ENCODE peak calls at places on chromosome X, in ten cellular contexts. P, U, Z, D, O, Y, V, R, E and J are unnamed samples.

GRCh38 chrX:22196151-22196550 is 76.6 kb upstream of the CBLL2 start:
- DNase-seq in P (no peak), U (peak), Z (no peak), D (no peak), O (no peak), Y (no peak), V (no peak), R (no peak), E (no peak), J (no peak)

GRCh38 chrX:71212536-71212935 is 10.5 kb upstream of the GJB1 start:
- DNase-seq in P (no peak), U (no peak), Z (no peak), D (no peak), O (no peak), Y (no peak), V (no peak), R (no peak), E (no peak), J (no peak)

GRCh38 chrX:8988456-8988855 is 45.5 kb downstream of the FAM9B start:
- DNase-seq in P (peak), U (peak), Z (no peak), D (no peak), O (no peak), Y (no peak), V (no peak), R (no peak), E (no peak), J (peak)

GRCh38 chrX:153882086-153882498 is 3.9 kb downstream of the L1CAM start:
- DNase-seq in P (no peak), U (peak), Z (no peak), D (no peak), O (no peak), Y (no peak), V (no peak), R (no peak), E (no peak), J (peak)

GRCh38 chrX:66019310-66019652 is 20.6 kb downstream of the VSIG4 start:
- DNase-seq in P (no peak), U (no peak), Z (no peak), D (no peak), O (no peak), Y (no peak), V (no peak), R (no peak), E (no peak), J (no peak)

GRCh38 chrX:100874240-100874798 is at the start of gene NOX1:
- DNase-seq in P (no peak), U (no peak), Z (no peak), D (no peak), O (peak), Y (no peak), V (no peak), R (no peak), E (no peak), J (peak)

GRCh38 chrX:9597361-9598035 is 132.6 kb downstream of the TBL1X start:
- DNase-seq in P (no peak), U (no peak), Z (no peak), D (no peak), O (no peak), Y (no peak), V (no peak), R (no peak), E (no peak), J (no peak)

GRCh38 chrX:130539721-130540321 is 138.0 kb downstream of the RBMX2 start:
- DNase-seq in P (peak), U (peak), Z (no peak), D (no peak), O (peak), Y (peak), V (peak), R (no peak), E (peak), J (peak)

GRCh38 chrX:46805270-46805669 is 31.6 kb upstream of the RP2 start:
- DNase-seq in P (no peak), U (no peak), Z (no peak), D (no peak), O (no peak), Y (no peak), V (no peak), R (no peak), E (no peak), J (no peak)

GRCh38 chrX:140524556-140524955 is 19.7 kb upstream of the SOX3 start:
- DNase-seq in P (no peak), U (no peak), Z (no peak), D (no peak), O (no peak), Y (no peak), V (no peak), R (no peak), E (no peak), J (no peak)

GRCh38 chrX:101659601-101660063 is at the start of gene ARMCX2:
- DNase-seq in P (peak), U (peak), Z (no peak), D (no peak), O (peak), Y (no peak), V (peak), R (no peak), E (no peak), J (peak)

GRCh38 chrX:110168585-110168984 is 149.3 kb downstream of the AMMECR1 start:
- DNase-seq in P (peak), U (peak), Z (no peak), D (no peak), O (no peak), Y (no peak), V (no peak), R (no peak), E (no peak), J (no peak)

GRCh38 chrX:11533211-11533651 is 132.5 kb downstream of the ARHGAP6 start:
- DNase-seq in P (peak), U (peak), Z (no peak), D (no peak), O (no peak), Y (peak), V (no peak), R (no peak), E (peak), J (peak)

GRCh38 chrX:132044953-132045352 is 21.9 kb downstream of the STK26 start:
- DNase-seq in P (peak), U (no peak), Z (no peak), D (no peak), O (no peak), Y (no peak), V (no peak), R (no peak), E (no peak), J (peak)

GRCh38 chrX:151396827-151397740 is at the start of gene VMA21:
- DNase-seq in P (peak), U (peak), Z (peak), D (peak), O (peak), Y (no peak), V (peak), R (peak), E (peak), J (peak)

GRCh38 chrX:77493677-77494553 is 46.7 kb downstream of the FGF16 start:
- DNase-seq in P (peak), U (peak), Z (peak), D (no peak), O (no peak), Y (no peak), V (peak), R (no peak), E (no peak), J (peak)

GRCh38 chrX:138914751-138915150 is 203.2 kb upstream of the FGF13 start:
- DNase-seq in P (no peak), U (no peak), Z (no peak), D (no peak), O (no peak), Y (no peak), V (no peak), R (no peak), E (no peak), J (no peak)

GRCh38 chrX:128759177-128759576 is 707.0 kb upstream of the ACTRT1 start:
- DNase-seq in P (no peak), U (no peak), Z (no peak), D (no peak), O (no peak), Y (no peak), V (no peak), R (no peak), E (no peak), J (no peak)

GRCh38 chrX:111394581-111394980 is 17.4 kb downstream of the DCX start:
- DNase-seq in P (no peak), U (no peak), Z (no peak), D (no peak), O (no peak), Y (no peak), V (no peak), R (no peak), E (no peak), J (no peak)

GRCh38 chrX:131895807-131896206 is 127.3 kb upstream of the STK26 start:
- DNase-seq in P (no peak), U (no peak), Z (no peak), D (no peak), O (no peak), Y (no peak), V (no peak), R (no peak), E (no peak), J (peak)

GRCh38 chrX:138775501-138775900 is 64.0 kb upstream of the FGF13 start:
- DNase-seq in P (peak), U (peak), Z (no peak), D (no peak), O (no peak), Y (no peak), V (no peak), R (no peak), E (peak), J (peak)

GRCh38 chrX:118630843-118631242 is 96.6 kb upstream of the IL13RA1 start:
- DNase-seq in P (no peak), U (no peak), Z (no peak), D (no peak), O (no peak), Y (no peak), V (no peak), R (no peak), E (no peak), J (no peak)

GRCh38 chrX:69290327-69290726 is 125.1 kb upstream of the PJA1 start:
- DNase-seq in P (no peak), U (no peak), Z (no peak), D (no peak), O (no peak), Y (no peak), V (no peak), R (no peak), E (no peak), J (no peak)

GRCh38 chrX:130529531-130529930 is 127.7 kb downstream of the RBMX2 start:
- DNase-seq in P (no peak), U (no peak), Z (no peak), D (no peak), O (no peak), Y (no peak), V (no peak), R (no peak), E (no peak), J (no peak)

GRCh38 chrX:16114640-16115039 is 8.7 kb upstream of the GRPR start:
- DNase-seq in P (peak), U (peak), Z (no peak), D (no peak), O (no peak), Y (no peak), V (no peak), R (no peak), E (no peak), J (peak)

GRCh38 chrX:22015144-22015750 is 16.9 kb upstream of the PHEX start:
- DNase-seq in P (no peak), U (no peak), Z (no peak), D (no peak), O (no peak), Y (no peak), V (no peak), R (no peak), E (no peak), J (no peak)

GRCh38 chrX:112645774-112646173 is 34.0 kb downstream of the LHFPL1 start:
- DNase-seq in P (no peak), U (no peak), Z (no peak), D (no peak), O (no peak), Y (no peak), V (no peak), R (no peak), E (no peak), J (no peak)

GRCh38 chrX:13955975-13956374 is 73.7 kb downstream of the GEMIN8 start:
- DNase-seq in P (no peak), U (no peak), Z (no peak), D (no peak), O (no peak), Y (no peak), V (no peak), R (no peak), E (no peak), J (no peak)
- TF ChIP-seq CTCF in P (no peak), U (no peak), Z (no peak), D (no peak), O (no peak), Y (no peak), V (no peak), R (no peak), E (no peak), J (no peak)

DNA sequence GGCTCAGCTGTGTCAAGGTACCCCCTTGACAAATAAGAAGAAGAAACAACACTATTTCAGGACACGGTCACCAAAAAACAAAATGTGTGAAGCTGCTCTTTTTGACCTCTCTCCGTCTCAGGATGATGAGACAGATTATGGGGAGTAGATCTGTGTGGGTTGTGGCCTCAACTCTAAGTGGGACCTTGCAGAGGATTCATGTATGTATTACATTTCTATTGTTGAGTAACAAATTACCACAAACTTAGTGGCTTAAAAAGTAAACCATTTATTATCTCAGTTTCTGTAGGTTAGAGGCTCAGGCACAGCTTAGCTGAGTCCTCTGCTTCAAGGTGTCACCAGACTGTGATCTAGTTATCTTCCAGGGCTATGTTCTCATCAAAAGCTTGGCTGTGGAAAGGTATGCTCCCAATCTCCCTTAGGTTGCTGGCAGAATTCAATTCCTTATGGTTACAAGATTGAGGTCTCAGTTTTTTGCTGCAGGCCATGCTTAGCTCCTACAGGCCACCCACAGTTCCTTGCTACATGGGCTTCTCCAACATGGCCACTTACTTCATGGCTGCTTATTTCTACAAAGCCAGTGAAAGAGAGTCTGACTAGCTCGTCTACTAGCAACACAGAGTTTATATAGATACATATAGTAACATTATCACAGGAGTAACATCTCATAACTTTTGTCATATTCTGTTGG is 28.1 kb downstream of the DGKK start:
- DNase-seq in P (no peak), U (no peak), Z (no peak), D (no peak), O (no peak), Y (no peak), V (no peak), R (no peak), E (no peak), J (no peak)
- TF ChIP-seq CTCF in P (no peak), U (no peak), Z (no peak), D (no peak), O (no peak), Y (no peak), V (no peak), R (no peak), E (no peak), J (no peak)

GRCh38 chrX:54825716-54826428 is 18.3 kb downstream of the MAGED2 start:
- DNase-seq in P (peak), U (peak), Z (no peak), D (no peak), O (no peak), Y (no peak), V (no peak), R (no peak), E (peak), J (no peak)
- TF ChIP-seq CTCF in P (no peak), U (no peak), Z (no peak), D (peak), O (no peak), Y (no peak), V (no peak), R (no peak), E (peak), J (no peak)

DNA sequence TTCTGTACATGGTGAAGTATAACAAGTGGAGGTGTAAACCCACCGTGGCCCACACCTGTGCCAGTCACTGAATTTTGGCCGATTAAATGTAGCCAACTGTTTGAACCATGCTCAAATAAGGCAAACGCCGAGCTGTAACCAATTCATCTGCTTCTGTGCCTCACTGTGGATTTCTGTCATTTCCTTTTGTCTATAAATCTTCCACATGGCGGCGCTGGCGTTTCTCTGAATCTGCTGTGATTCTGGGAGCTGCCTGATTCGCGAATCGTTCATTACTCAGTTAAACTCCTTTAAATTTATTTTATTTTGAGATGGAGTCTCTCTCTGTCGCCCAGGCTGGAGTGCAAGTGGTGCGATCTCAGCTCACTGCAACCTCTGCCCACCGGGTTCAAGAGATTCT is 19.2 kb downstream of the SUPT20HL2 start:
- DNase-seq in P (peak), U (peak), Z (no peak), D (no peak), O (peak), Y (no peak), V (peak), R (no peak), E (no peak), J (peak)
- TF ChIP-seq CTCF in P (peak), U (peak), Z (no peak), D (no peak), O (no peak), Y (peak), V (no peak), R (no peak), E (peak), J (peak)